ENCODE peak calls at places on chromosomes 1 and 21, in five cellular contexts. L, D, R, T and Y are unnamed samples.

GRCh38 chr1:98210064-98210463 is 289.2 kb upstream of the DPYD start:
- DNase-seq in T (no peak), L (no peak), R (no peak), D (peak), Y (no peak)

GRCh38 chr1:213417846-213418245 is 366.8 kb downstream of the RPS6KC1 start:
- DNase-seq in L (no peak), D (no peak), R (no peak), T (no peak), Y (no peak)

GRCh38 chr1:210233216-210233494 is 559 bp downstream of the SERTAD4 start:
- DNase-seq in L (no peak), D (no peak), T (no peak), R (no peak), Y (peak)

GRCh38 chr21:17514124-17514481 is 1.3 kb downstream of the CXADR start:
- DNase-seq in L (no peak), T (no peak), R (no peak), D (no peak), Y (no peak)

GRCh38 chr21:29105218-29105617 is 25.2 kb upstream of the MAP3K7CL start:
- DNase-seq in L (no peak), T (no peak), R (no peak), D (peak), Y (no peak)

GRCh38 chr1:52588027-52588426 is 14.1 kb upstream of the GPX7 start:
- DNase-seq in L (no peak), T (no peak), R (no peak), D (no peak), Y (no peak)

GRCh38 chr1:246169019-246169418 is 338.1 kb downstream of the SMYD3 start:
- DNase-seq in L (no peak), T (no peak), R (no peak), D (no peak), Y (no peak)

GRCh38 chr1:241401156-241401555 is 44.2 kb upstream of the RGS7 start:
- DNase-seq in R (no peak), L (no peak), D (no peak), T (no peak), Y (no peak)

GRCh38 chr1:10643607-10644306 is 152.7 kb downstream of the CASZ1 start:
- DNase-seq in R (no peak), L (no peak), T (no peak), D (no peak), Y (no peak)

GRCh38 chr1:117607471-117607870 is 1.6 kb downstream of the TENT5C start:
- DNase-seq in D (no peak), T (no peak), L (no peak), R (peak), Y (peak)

GRCh38 chr1:3732747-3733602 is 19.3 kb upstream of the CCDC27 start:
- DNase-seq in L (no peak), D (no peak), R (no peak), T (no peak), Y (no peak)

GRCh38 chr1:110673197-110673701 is 1.5 kb downstream of the KCNA3 start:
- DNase-seq in D (no peak), R (peak), T (no peak), L (no peak), Y (peak)

GRCh38 chr1:227583354-227583753 is 20.0 kb downstream of the ZNF678 start:
- DNase-seq in T (no peak), R (no peak), D (no peak), L (no peak), Y (no peak)

GRCh38 chr1:235511470-235512240 is 7.4 kb upstream of the B3GALNT2 start:
- DNase-seq in R (no peak), T (no peak), D (peak), L (no peak), Y (peak)

GRCh38 chr21:45586289-45586858 is 44.1 kb upstream of the SLC19A1 start:
- DNase-seq in T (no peak), R (no peak), D (no peak), L (no peak), Y (no peak)

GRCh38 chr1:53541761-53542550 is 82.8 kb downstream of the DMRTB1 start:
- DNase-seq in L (no peak), D (peak), R (no peak), T (no peak), Y (peak)

GRCh38 chr1:165988275-165988674 is 160.9 kb downstream of the UCK2 start:
- DNase-seq in T (no peak), L (no peak), R (no peak), D (no peak), Y (no peak)

GRCh38 chr1:100847481-100847880 is 47.2 kb downstream of the EXTL2 start:
- DNase-seq in D (no peak), R (no peak), L (no peak), T (no peak), Y (no peak)

GRCh38 chr1:20194770-20195463 is 8.6 kb upstream of the PLA2G2C start:
- DNase-seq in D (peak), R (peak), L (peak), T (peak), Y (peak)

GRCh38 chr1:236853916-236854601 is 59.0 kb downstream of the MTR start:
- DNase-seq in R (no peak), T (no peak), D (peak), L (no peak), Y (no peak)

GRCh38 chr1:96598416-96599168 is 123.0 kb upstream of the PTBP2 start:
- DNase-seq in T (no peak), D (peak), L (no peak), R (no peak), Y (no peak)

GRCh38 chr21:33762798-33763572 is 120.7 kb downstream of the ITSN1 start:
- DNase-seq in T (no peak), R (no peak), D (no peak), L (no peak), Y (no peak)

GRCh38 chr1:184329962-184330868 is 56.6 kb upstream of the C1orf21 start:
- DNase-seq in D (no peak), T (no peak), L (no peak), R (no peak), Y (no peak)

GRCh38 chr1:236795757-236796719 is 946 bp downstream of the MTR start:
- DNase-seq in D (peak), T (no peak), R (no peak), L (no peak), Y (peak)

GRCh38 chr21:38258803-38259485 is 2.2 kb downstream of the KCNJ15 start:
- DNase-seq in L (no peak), R (no peak), T (no peak), D (peak), Y (no peak)

GRCh38 chr1:63129184-63129583 is 193.2 kb upstream of the FOXD3 start:
- DNase-seq in R (no peak), L (no peak), D (no peak), T (no peak), Y (no peak)

GRCh38 chr1:222898191-222898527 is 83.3 kb downstream of the DISP1 start:
- DNase-seq in T (no peak), L (no peak), R (no peak), D (no peak), Y (no peak)